ENCODE peak calls at places on chromosomes 16 and 17, in five cellular contexts. P, O, D, S and J are unnamed samples. For H3K27me3 and H3K4me1, the result is how much of the 10 kb centered on the place peaks cover.

GRCh38 chr16:15946257-15947044 is 3.0 kb upstream of the ABCC1 start:
- DNase-seq in S (no peak), P (no peak), O (no peak), D (no peak), J (no peak)

GRCh38 chr16:81620029-81620428 is 159.1 kb upstream of the PLCG2 start:
- DNase-seq in P (no peak), D (no peak), S (no peak), O (no peak), J (no peak)

GRCh38 chr17:62689441-62690167 is 62.1 kb downstream of the MRC2 start:
- DNase-seq in D (no peak), S (no peak), P (no peak), O (no peak), J (no peak)

GRCh38 chr17:60641810-60642220 is 35.8 kb upstream of the BCAS3 start:
- DNase-seq in D (peak), O (peak), P (peak), S (peak), J (peak)

GRCh38 chr17:69944406-69944805 is 130.6 kb upstream of the KCNJ16 start:
- DNase-seq in D (no peak), S (no peak), O (no peak), P (no peak), J (no peak)

GRCh38 chr17:68326681-68327080 is 35.4 kb downstream of the ARSG start:
- DNase-seq in O (no peak), D (no peak), P (no peak), S (no peak), J (no peak)

GRCh38 chr16:7938175-7938574 is 605.5 kb downstream of the RBFOX1 start:
- DNase-seq in D (no peak), O (no peak), P (no peak), S (no peak), J (no peak)

GRCh38 chr16:66427036-66427446 is at the start of gene BEAN1:
- DNase-seq in O (no peak), D (peak), P (no peak), S (peak), J (no peak)

GRCh38 chr16:13992322-13992721 is 72.4 kb downstream of the ERCC4 start:
- DNase-seq in P (no peak), O (no peak), S (no peak), D (no peak), J (no peak)

GRCh38 chr17:74414510-74414909 is 17.4 kb upstream of the GPRC5C start:
- DNase-seq in O (no peak), P (no peak), D (no peak), S (no peak), J (no peak)

GRCh38 chr17:71726320-71726719 is 394.5 kb upstream of the SOX9 start:
- DNase-seq in O (no peak), D (no peak), S (no peak), P (no peak), J (no peak)

GRCh38 chr17:42660692-42661345 is 1.7 kb downstream of the TUBG2 start:
- DNase-seq in D (no peak), O (no peak), P (no peak), S (no peak), J (no peak)

GRCh38 chr16:55480228-55480655 is 1.2 kb downstream of the MMP2 start:
- DNase-seq in O (no peak), P (peak), S (peak), D (peak), J (peak)

GRCh38 chr17:79975498-79976134 is 60.1 kb downstream of the TBC1D16 start:
- DNase-seq in D (no peak), P (no peak), O (no peak), S (no peak), J (peak)

GRCh38 chr17:48734328-48735056 is 5.9 kb upstream of the HOXB13 start:
- DNase-seq in P (no peak), D (no peak), S (no peak), O (no peak), J (no peak)
- H3K27me3 ChIP-seq in P (half or more), D (half or more), S (half or more), O (half or more), J (half or more)

DNA sequence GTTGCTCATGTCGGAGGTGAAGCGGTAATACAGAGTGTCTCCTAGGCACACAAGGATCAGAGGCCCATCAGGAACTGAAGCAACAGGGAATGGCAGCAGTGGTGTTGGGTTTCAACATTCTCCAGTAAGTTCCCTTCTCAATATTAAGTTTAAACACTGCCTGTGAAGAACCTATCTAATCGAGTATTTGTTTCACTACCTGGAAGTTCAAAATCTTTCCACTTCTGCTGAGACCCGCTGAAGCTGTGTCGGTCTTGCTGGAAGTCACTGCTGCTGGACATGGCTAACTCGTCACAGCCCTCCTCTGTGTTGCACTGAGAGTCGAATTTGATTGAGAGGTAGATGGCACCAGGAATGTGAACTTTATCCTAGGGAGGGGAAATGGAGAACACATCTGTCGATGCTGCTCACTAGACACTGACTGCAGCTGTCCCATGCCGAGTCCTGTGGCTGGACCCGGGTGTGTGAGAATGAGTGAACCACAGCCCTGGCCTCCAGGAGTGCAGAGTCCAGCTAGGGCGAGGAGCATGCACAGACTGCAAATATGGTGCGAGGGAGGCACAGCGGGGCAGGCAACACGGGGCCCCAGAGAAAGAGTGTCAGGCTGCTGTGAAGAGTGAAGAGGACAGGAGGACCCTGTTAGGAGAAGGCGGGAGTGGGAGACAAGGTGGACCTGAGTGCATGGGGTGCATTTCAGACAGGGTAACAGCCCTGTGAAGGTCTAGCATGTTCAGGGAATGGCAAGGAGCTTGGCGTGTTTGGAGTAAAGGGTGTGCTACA is 50.1 kb upstream of the ATP2A3 start:
- DNase-seq in O (no peak), P (no peak), S (no peak), D (no peak), J (no peak)
- TF ChIP-seq CTCF in O (no peak), P (no peak), S (no peak), D (no peak), J (no peak)

GRCh38 chr16:85994492-85995433 is 95.8 kb downstream of the IRF8 start:
- DNase-seq in D (no peak), O (no peak), P (no peak), S (no peak), J (no peak)
- H3K4me1 ChIP-seq in D (under half), O (under half), P (under half), S (under half), J (under half)

GRCh38 chr16:31529398-31530312 is 2.0 kb downstream of the AHSP start:
- DNase-seq in P (no peak), S (peak), D (peak), O (no peak), J (no peak)

GRCh38 chr16:31528726-31529397 is 1.2 kb downstream of the AHSP start:
- DNase-seq in P (no peak), S (peak), D (peak), O (no peak), J (no peak)

GRCh38 chr16:31530405-31530804 is 2.7 kb downstream of the AHSP start:
- DNase-seq in O (no peak), D (no peak), P (no peak), S (no peak), J (no peak)

GRCh38 chr16:31532120-31532519 is 4.4 kb downstream of the AHSP start:
- DNase-seq in S (no peak), P (no peak), D (no peak), O (no peak), J (no peak)

GRCh38 chr16:31531096-31531495 is 3.4 kb downstream of the AHSP start:
- DNase-seq in O (no peak), S (no peak), P (no peak), D (no peak), J (no peak)
- H3K27me3 ChIP-seq in O (under half), S (half or more), P (under half), D (under half), J (under half)

GRCh38 chr17:39107973-39108372 is 43.5 kb downstream of the PLXDC1 start:
- DNase-seq in S (peak), O (no peak), D (no peak), P (no peak), J (no peak)
- TF ChIP-seq CTCF in S (peak), O (peak), D (no peak), P (peak), J (no peak)

GRCh38 chr17:78344666-78345065 is 15.2 kb downstream of the SOCS3 start:
- DNase-seq in D (no peak), S (no peak), O (no peak), P (no peak), J (no peak)
- H3K4me1 ChIP-seq in D (under half), S (under half), O (under half), P (under half), J (under half)